ENCODE peak calls at places on chromosome 13, in ten cellular contexts. One of them, this sample, is unnamed. For H3K27me3, H3K4me1 and H3K36me3, the result is how much of the 10 kb centered on the place peaks cover.

GRCh38 chr13:110913322-110913721 is 1.5 kb downstream of the ANKRD10 start:
- DNase-seq in SK-N-SH: no peak
- DNase-seq in thoracic aorta: no peak
- DNase-seq in uterus: no peak
- DNase-seq in body of pancreas: peak
- DNase-seq in BE2C: no peak
- DNase-seq in psoas muscle: no peak
- DNase-seq in astrocyte: peak
- DNase-seq in cardiac muscle cell: peak
- DNase-seq in heart right ventricle: no peak
- DNase-seq in this sample: no peak

GRCh38 chr13:81377926-81378325 is 1037.0 kb upstream of the SPRY2 start:
- DNase-seq in astrocyte: no peak
- DNase-seq in uterus: no peak
- DNase-seq in thoracic aorta: no peak
- DNase-seq in BE2C: no peak
- DNase-seq in cardiac muscle cell: no peak
- DNase-seq in body of pancreas: no peak
- DNase-seq in heart right ventricle: no peak
- DNase-seq in SK-N-SH: no peak
- DNase-seq in psoas muscle: no peak
- DNase-seq in this sample: no peak

GRCh38 chr13:20121154-20121515 is 39.7 kb downstream of the GJA3 start:
- DNase-seq in psoas muscle: no peak
- DNase-seq in cardiac muscle cell: no peak
- DNase-seq in body of pancreas: no peak
- DNase-seq in thoracic aorta: no peak
- DNase-seq in uterus: no peak
- DNase-seq in BE2C: no peak
- DNase-seq in astrocyte: no peak
- DNase-seq in SK-N-SH: no peak
- DNase-seq in heart right ventricle: no peak
- DNase-seq in this sample: no peak

GRCh38 chr13:42279080-42279479 is 7.1 kb downstream of the AKAP11 start:
- DNase-seq in heart right ventricle: no peak
- DNase-seq in astrocyte: peak
- DNase-seq in psoas muscle: no peak
- DNase-seq in BE2C: no peak
- DNase-seq in SK-N-SH: no peak
- DNase-seq in thoracic aorta: no peak
- DNase-seq in body of pancreas: no peak
- DNase-seq in cardiac muscle cell: no peak
- DNase-seq in uterus: no peak
- DNase-seq in this sample: no peak

GRCh38 chr13:42615691-42616090 is 41.7 kb downstream of the TNFSF11 start:
- DNase-seq in uterus: no peak
- DNase-seq in SK-N-SH: no peak
- DNase-seq in thoracic aorta: no peak
- DNase-seq in BE2C: no peak
- DNase-seq in psoas muscle: no peak
- DNase-seq in cardiac muscle cell: no peak
- DNase-seq in heart right ventricle: no peak
- DNase-seq in astrocyte: no peak
- DNase-seq in body of pancreas: no peak
- DNase-seq in this sample: no peak

GRCh38 chr13:31161583-31162150 is at the start of gene HSPH1:
- DNase-seq in uterus: peak
- DNase-seq in cardiac muscle cell: peak
- DNase-seq in thoracic aorta: peak
- DNase-seq in BE2C: peak
- DNase-seq in body of pancreas: peak
- DNase-seq in heart right ventricle: peak
- DNase-seq in psoas muscle: peak
- DNase-seq in SK-N-SH: peak
- DNase-seq in astrocyte: peak
- DNase-seq in this sample: peak

GRCh38 chr13:112248909-112249592 is 127.1 kb upstream of the SPACA7 start:
- DNase-seq in thoracic aorta: no peak
- DNase-seq in heart right ventricle: no peak
- DNase-seq in BE2C: no peak
- DNase-seq in uterus: no peak
- DNase-seq in SK-N-SH: no peak
- DNase-seq in cardiac muscle cell: no peak
- DNase-seq in body of pancreas: no peak
- DNase-seq in astrocyte: no peak
- DNase-seq in psoas muscle: no peak
- DNase-seq in this sample: no peak

GRCh38 chr13:111898956-111899713 is 167.8 kb upstream of the SOX1 start:
- DNase-seq in psoas muscle: no peak
- DNase-seq in astrocyte: no peak
- DNase-seq in thoracic aorta: no peak
- DNase-seq in body of pancreas: no peak
- DNase-seq in uterus: no peak
- DNase-seq in BE2C: no peak
- DNase-seq in cardiac muscle cell: no peak
- DNase-seq in heart right ventricle: no peak
- DNase-seq in SK-N-SH: no peak
- DNase-seq in this sample: no peak

DNA sequence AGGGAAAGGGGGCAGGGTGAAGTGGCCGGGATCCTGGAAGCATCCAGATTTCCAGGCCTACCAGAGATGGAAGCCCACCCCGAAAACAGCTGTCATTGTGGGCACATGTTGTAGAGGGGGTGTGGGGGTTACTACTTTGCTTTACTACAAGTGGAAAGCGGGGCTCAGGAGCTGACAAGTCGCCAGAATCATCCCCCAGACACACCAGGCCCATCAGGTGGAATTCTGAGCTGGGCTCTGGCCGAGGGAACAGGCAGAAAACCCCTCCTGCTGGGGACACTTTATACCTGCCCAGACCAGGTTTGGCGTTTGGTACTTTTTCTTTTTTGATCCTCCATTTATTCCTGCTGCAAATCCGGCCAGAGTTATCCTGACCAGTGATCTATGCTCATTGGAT is 3.8 kb downstream of the CDX2 start:
- DNase-seq in thoracic aorta: no peak
- DNase-seq in uterus: no peak
- DNase-seq in heart right ventricle: no peak
- DNase-seq in BE2C: no peak
- DNase-seq in body of pancreas: no peak
- DNase-seq in astrocyte: no peak
- DNase-seq in psoas muscle: no peak
- DNase-seq in SK-N-SH: peak
- DNase-seq in cardiac muscle cell: no peak
- DNase-seq in this sample: no peak
- H3K27me3 ChIP-seq in thoracic aorta: under half
- H3K27me3 ChIP-seq in uterus: under half
- H3K27me3 ChIP-seq in heart right ventricle: half or more
- H3K27me3 ChIP-seq in BE2C: half or more
- H3K27me3 ChIP-seq in body of pancreas: under half
- H3K27me3 ChIP-seq in astrocyte: half or more
- H3K27me3 ChIP-seq in psoas muscle: half or more
- H3K27me3 ChIP-seq in SK-N-SH: half or more
- H3K27me3 ChIP-seq in cardiac muscle cell: half or more
- H3K27me3 ChIP-seq in this sample: half or more

DNA sequence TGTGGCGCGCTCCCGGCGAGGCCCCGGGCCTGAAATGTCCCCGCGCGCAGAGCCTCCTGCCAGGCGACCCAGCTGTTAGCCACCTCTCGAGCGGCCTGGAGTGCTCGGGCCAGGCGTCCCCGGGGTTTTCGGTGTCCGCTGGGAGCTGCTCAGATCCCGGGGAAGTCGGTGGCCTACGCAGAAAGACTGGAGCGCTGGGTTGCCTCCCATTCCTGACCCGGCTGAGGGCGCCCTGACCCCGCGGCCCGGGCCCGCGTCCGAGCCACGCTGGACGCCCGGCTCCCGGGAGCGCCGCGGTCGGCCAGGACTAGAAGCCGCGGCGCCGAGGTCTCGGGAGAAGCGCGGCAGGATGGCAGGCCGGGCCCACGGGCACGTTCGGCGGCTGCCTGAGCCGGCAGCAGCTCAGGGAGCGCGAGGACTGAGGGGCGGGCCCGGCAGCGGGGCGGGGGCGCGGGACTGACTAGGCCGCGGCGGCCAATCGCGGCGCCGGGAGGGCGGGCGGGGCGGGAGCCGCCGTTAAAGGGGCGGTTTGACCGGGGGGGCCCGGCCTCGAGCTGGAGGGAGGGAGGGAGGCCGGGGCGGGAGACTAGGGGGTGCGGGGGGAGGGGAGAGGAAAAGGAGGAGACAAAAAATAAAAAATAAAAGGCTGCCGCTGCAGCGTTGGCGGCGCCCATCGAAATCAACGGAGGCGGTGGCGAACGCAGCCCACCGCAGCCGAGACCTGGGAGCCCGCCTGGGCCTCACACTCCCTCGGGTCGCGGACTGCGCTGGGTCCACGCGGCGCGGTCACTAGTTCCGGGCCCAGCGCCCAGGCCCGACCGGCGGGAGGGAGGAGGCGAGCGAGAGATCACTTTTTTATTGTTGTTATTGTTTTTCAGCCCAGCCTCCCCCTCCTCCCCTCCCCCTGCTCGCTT is 1.1 kb upstream of the ZIC2 start:
- DNase-seq in BE2C: peak
- DNase-seq in cardiac muscle cell: peak
- DNase-seq in heart right ventricle: peak
- DNase-seq in uterus: peak
- DNase-seq in body of pancreas: peak
- DNase-seq in astrocyte: peak
- DNase-seq in psoas muscle: peak
- DNase-seq in SK-N-SH: peak
- DNase-seq in thoracic aorta: no peak
- DNase-seq in this sample: peak
- H3K4me1 ChIP-seq in BE2C: under half
- H3K4me1 ChIP-seq in cardiac muscle cell: under half
- H3K4me1 ChIP-seq in heart right ventricle: under half
- H3K4me1 ChIP-seq in uterus: under half
- H3K4me1 ChIP-seq in body of pancreas: under half
- H3K4me1 ChIP-seq in astrocyte: under half
- H3K4me1 ChIP-seq in psoas muscle: under half
- H3K4me1 ChIP-seq in SK-N-SH: under half
- H3K4me1 ChIP-seq in thoracic aorta: under half
- H3K4me1 ChIP-seq in this sample: under half

GRCh38 chr13:113924184-113924583 is 49.7 kb downstream of the C13orf46 start:
- DNase-seq in astrocyte: no peak
- DNase-seq in uterus: no peak
- DNase-seq in thoracic aorta: no peak
- DNase-seq in heart right ventricle: no peak
- DNase-seq in body of pancreas: no peak
- DNase-seq in psoas muscle: no peak
- DNase-seq in BE2C: no peak
- DNase-seq in cardiac muscle cell: no peak
- DNase-seq in SK-N-SH: no peak
- DNase-seq in this sample: no peak
- H3K36me3 ChIP-seq in astrocyte: under half
- H3K36me3 ChIP-seq in uterus: under half
- H3K36me3 ChIP-seq in thoracic aorta: under half
- H3K36me3 ChIP-seq in heart right ventricle: under half
- H3K36me3 ChIP-seq in body of pancreas: under half
- H3K36me3 ChIP-seq in psoas muscle: under half
- H3K36me3 ChIP-seq in BE2C: under half
- H3K36me3 ChIP-seq in cardiac muscle cell: under half
- H3K36me3 ChIP-seq in SK-N-SH: under half
- H3K36me3 ChIP-seq in this sample: under half

DNA sequence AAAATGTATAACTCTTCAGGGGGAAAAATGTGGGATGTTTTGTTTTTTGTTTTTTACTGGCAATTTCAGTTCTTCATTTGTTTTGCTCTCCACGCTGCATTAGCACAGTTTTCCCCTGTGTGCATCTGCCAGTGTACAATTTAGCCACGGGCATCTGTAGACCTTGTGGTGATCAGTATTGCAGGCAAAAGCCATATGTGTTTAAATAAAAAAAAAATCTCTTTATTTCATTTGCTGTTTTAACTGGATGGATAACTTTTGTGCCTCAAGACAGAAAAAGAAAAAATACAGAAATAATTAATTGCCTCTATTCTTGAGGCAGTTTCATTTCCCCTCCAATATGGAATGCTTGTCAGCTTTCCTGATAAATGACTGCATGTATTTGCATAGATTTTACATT is 7.9 kb upstream of the MAB21L1 start:
- DNase-seq in uterus: no peak
- DNase-seq in thoracic aorta: no peak
- DNase-seq in cardiac muscle cell: no peak
- DNase-seq in heart right ventricle: no peak
- DNase-seq in SK-N-SH: no peak
- DNase-seq in BE2C: peak
- DNase-seq in astrocyte: no peak
- DNase-seq in body of pancreas: no peak
- DNase-seq in psoas muscle: peak
- DNase-seq in this sample: no peak
- H3K27me3 ChIP-seq in uterus: under half
- H3K27me3 ChIP-seq in thoracic aorta: under half
- H3K27me3 ChIP-seq in cardiac muscle cell: under half
- H3K27me3 ChIP-seq in heart right ventricle: under half
- H3K27me3 ChIP-seq in SK-N-SH: under half
- H3K27me3 ChIP-seq in BE2C: under half
- H3K27me3 ChIP-seq in astrocyte: under half
- H3K27me3 ChIP-seq in body of pancreas: under half
- H3K27me3 ChIP-seq in psoas muscle: under half
- H3K27me3 ChIP-seq in this sample: under half

DNA sequence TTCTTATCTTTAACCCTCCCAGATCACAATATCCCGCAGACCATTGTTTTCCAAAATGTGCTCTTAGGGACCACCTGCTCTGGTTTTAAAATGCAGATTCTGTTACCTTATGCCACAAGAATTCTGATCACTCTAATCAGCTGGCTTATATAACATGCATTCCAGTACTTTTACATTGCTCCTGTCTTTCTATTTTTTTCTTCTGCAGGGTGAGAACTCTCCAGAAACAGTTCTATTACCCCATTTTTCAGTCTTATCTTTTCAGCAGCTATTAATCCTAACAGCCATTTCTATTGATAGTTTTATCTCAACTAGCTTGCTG is 2.8 kb downstream of the ITM2B start:
- DNase-seq in thoracic aorta: no peak
- DNase-seq in cardiac muscle cell: peak
- DNase-seq in SK-N-SH: no peak
- DNase-seq in uterus: no peak
- DNase-seq in BE2C: no peak
- DNase-seq in body of pancreas: no peak
- DNase-seq in astrocyte: no peak
- DNase-seq in heart right ventricle: no peak
- DNase-seq in psoas muscle: no peak
- DNase-seq in this sample: no peak
- H3K4me1 ChIP-seq in thoracic aorta: half or more
- H3K4me1 ChIP-seq in cardiac muscle cell: under half
- H3K4me1 ChIP-seq in SK-N-SH: under half
- H3K4me1 ChIP-seq in uterus: under half
- H3K4me1 ChIP-seq in BE2C: under half
- H3K4me1 ChIP-seq in body of pancreas: half or more
- H3K4me1 ChIP-seq in astrocyte: under half
- H3K4me1 ChIP-seq in heart right ventricle: under half
- H3K4me1 ChIP-seq in psoas muscle: under half
- H3K4me1 ChIP-seq in this sample: half or more

This sample was measured in heart left ventricle.